ENCODE peak calls at places on chromosomes 12 and 14, in six cellular contexts. Q, C, I, H, G and T are unnamed samples.

GRCh38 chr12:69252033-69252432 is 12.7 kb downstream of the CPSF6 start:
- DNase-seq in Q (no peak), C (no peak), I (no peak), H (no peak), G (peak; percentile 29), T (no peak)

GRCh38 chr12:29148065-29148957 is 767 bp upstream of the FAR2 start:
- DNase-seq in Q (peak; percentile 19), C (no peak), I (peak; percentile 15), H (peak; percentile 31), G (peak; percentile 22), T (peak; percentile 68)

GRCh38 chr12:92987362-92987761 is 58.3 kb upstream of the EEA1 start:
- DNase-seq in Q (peak; percentile 57), C (no peak), I (no peak), H (no peak), G (peak; percentile 62), T (no peak)

GRCh38 chr14:77965919-77966435 is 166.1 kb downstream of the ADCK1 start:
- DNase-seq in Q (peak; percentile 21), C (peak; percentile 8), I (no peak), H (no peak), G (peak; percentile 42), T (no peak)

GRCh38 chr12:124279846-124280360 is 15.0 kb upstream of the RFLNA start:
- DNase-seq in Q (no peak), C (no peak), I (no peak), H (no peak), G (no peak), T (no peak)

GRCh38 chr12:105325117-105325516 is 5.4 kb upstream of the C12orf75 start:
- DNase-seq in Q (no peak), C (no peak), I (no peak), H (no peak), G (no peak), T (no peak)

GRCh38 chr14:96586056-96586455 is 83.9 kb downstream of the PAPOLA start:
- DNase-seq in Q (no peak), C (no peak), I (no peak), H (no peak), G (no peak), T (peak; percentile 47)

GRCh38 chr14:101962503-101962874 is 1.9 kb upstream of the DYNC1H1 start:
- DNase-seq in Q (peak; percentile 59), C (no peak), I (peak; percentile 47), H (peak; percentile 54), G (peak; percentile 86), T (no peak)

GRCh38 chr14:56885795-56886194 is 75.5 kb upstream of the OTX2 start:
- DNase-seq in Q (no peak), C (no peak), I (no peak), H (no peak), G (no peak), T (no peak)

GRCh38 chr14:30525833-30526232 is 33.1 kb upstream of the G2E3 start:
- DNase-seq in Q (no peak), C (no peak), I (no peak), H (no peak), G (peak; percentile 23), T (no peak)

GRCh38 chr12:130508318-130508717 is 170.6 kb downstream of the PIWIL1 start:
- DNase-seq in Q (no peak), C (no peak), I (no peak), H (no peak), G (no peak), T (no peak)

GRCh38 chr14:70905316-70905715 is 1.9 kb upstream of the PCNX1 start:
- DNase-seq in Q (no peak), C (no peak), I (no peak), H (no peak), G (no peak), T (peak; percentile 78)

GRCh38 chr12:86914716-86915115 is 658.5 kb upstream of the MGAT4C start:
- DNase-seq in Q (no peak), C (no peak), I (no peak), H (no peak), G (peak; percentile 44), T (no peak)

GRCh38 chr14:104678346-104678745 is 11.1 kb upstream of the INF2 start:
- DNase-seq in Q (peak; percentile 54), C (no peak), I (peak; percentile 59), H (no peak), G (peak; percentile 34), T (no peak)

DNA sequence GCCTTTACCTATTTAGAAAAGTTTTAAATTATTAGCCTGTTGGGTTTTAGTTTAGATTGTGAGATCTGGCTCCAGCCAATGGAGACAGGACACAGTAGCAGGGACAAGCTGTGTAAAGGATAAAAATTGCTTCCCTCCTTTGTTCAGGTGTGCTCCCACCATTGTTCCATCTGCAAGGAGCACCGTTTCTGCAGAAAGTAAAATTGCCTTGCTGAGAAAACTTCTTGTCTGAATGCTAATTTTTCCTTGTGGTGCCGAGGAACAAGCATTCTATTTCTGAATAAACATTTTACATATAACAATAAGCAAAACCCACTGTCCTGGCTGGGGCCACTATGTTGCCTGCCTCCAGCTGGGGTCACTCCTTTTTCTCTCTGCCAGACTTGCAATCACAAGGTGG is 72.7 kb upstream of the ZFP36L1 start:
- DNase-seq in Q (no peak), C (no peak), I (no peak), H (no peak), G (no peak), T (no peak)
- H3K4me3 ChIP-seq in Q (no peak overlapping the region), C (no peak overlapping the region), I (no peak overlapping the region), H (no peak overlapping the region), G (no peak overlapping the region), T (no peak overlapping the region)

GRCh38 chr14:64213079-64213478 is 81.1 kb downstream of the ESR2 start:
- DNase-seq in Q (no peak), C (no peak), I (no peak), H (peak; percentile 41), G (peak; percentile 45), T (no peak)
- H3K27ac ChIP-seq in Q (no peak overlapping the region), C (no peak overlapping the region), I (no peak overlapping the region), H (peak overlapping the region; percentile 80), G (no peak overlapping the region), T (peak overlapping the region; percentile 86)

GRCh38 chr12:15928870-15929571 is 17.9 kb downstream of the DERA start:
- DNase-seq in Q (no peak), C (peak; percentile 34), I (no peak), H (no peak), G (peak; percentile 17), T (no peak)
- H3K4me3 ChIP-seq in Q (no peak overlapping the region), C (no peak overlapping the region), I (no peak overlapping the region), H (no peak overlapping the region), G (no peak overlapping the region), T (no peak overlapping the region)

GRCh38 chr12:116204785-116205184 is 72.7 kb downstream of the MED13L start:
- DNase-seq in Q (no peak), C (no peak), I (no peak), H (no peak), G (no peak), T (no peak)
- H3K27ac ChIP-seq in Q (no peak overlapping the region), C (no peak overlapping the region), I (no peak overlapping the region), H (no peak overlapping the region), G (no peak overlapping the region), T (no peak overlapping the region)

GRCh38 chr12:96343347-96343954 is 56.8 kb downstream of the CDK17 start:
- DNase-seq in Q (no peak), C (peak; percentile 79), I (no peak), H (no peak), G (peak; percentile 75), T (no peak)
- H3K4me3 ChIP-seq in Q (no peak overlapping the region), C (no peak overlapping the region), I (no peak overlapping the region), H (no peak overlapping the region), G (no peak overlapping the region), T (no peak overlapping the region)

DNA sequence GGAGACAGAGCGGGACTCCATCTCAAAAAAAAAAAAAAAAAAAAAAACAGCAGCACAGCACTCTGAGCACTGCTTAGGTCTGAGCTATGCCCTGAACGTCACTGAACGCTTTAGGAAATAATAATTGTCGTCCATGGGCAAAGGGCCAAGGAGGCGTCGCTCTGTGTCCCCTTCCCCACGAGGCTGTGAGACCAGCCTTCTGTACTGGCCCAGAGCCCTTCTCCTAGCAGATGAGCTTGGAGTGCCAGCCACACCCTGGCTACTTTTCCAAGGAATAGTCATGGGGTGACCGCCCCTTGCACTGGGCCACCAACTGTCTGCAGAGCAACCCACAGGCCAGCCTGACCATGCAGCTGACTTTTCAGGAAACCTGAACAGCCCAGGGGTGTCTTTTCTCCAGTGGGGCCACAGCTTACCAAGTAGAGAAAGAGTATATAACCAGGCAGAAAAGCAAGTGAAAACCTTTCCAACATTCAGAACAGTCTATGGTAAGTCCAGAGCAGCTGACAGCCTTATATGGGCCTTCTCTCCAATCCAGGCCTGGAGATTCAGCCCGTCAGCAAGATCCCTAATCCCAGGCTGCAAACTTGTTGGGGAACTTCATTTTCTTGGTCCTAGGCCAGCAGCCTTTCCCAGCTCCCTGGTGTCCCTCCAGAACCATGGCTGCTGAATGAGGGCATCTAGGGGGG is 28.5 kb downstream of the CD9 start:
- DNase-seq in Q (no peak), C (no peak), I (no peak), H (no peak), G (no peak), T (no peak)
- H3K27ac ChIP-seq in Q (no peak overlapping the region), C (no peak overlapping the region), I (peak overlapping the region; percentile 96), H (peak overlapping the region; percentile 87), G (peak overlapping the region; percentile 83), T (peak overlapping the region; percentile 87)

GRCh38 chr12:51686727-51687126 is 95.7 kb downstream of the SCN8A start:
- DNase-seq in Q (no peak), C (no peak), I (no peak), H (no peak), G (peak; percentile 56), T (no peak)

GRCh38 chr12:51687142-51687935 is 96.3 kb downstream of the SCN8A start:
- DNase-seq in Q (no peak), C (no peak), I (no peak), H (no peak), G (peak; percentile 48), T (no peak)

GRCh38 chr12:51678086-51678724 is 87.2 kb downstream of the SCN8A start:
- DNase-seq in Q (peak; percentile 53), C (no peak), I (no peak), H (no peak), G (peak; percentile 52), T (no peak)

GRCh38 chr12:51683763-51684357 is 92.8 kb downstream of the SCN8A start:
- DNase-seq in Q (no peak), C (no peak), I (no peak), H (no peak), G (peak; percentile 75), T (no peak)
- H3K4me3 ChIP-seq in Q (no peak overlapping the region), C (no peak overlapping the region), I (no peak overlapping the region), H (no peak overlapping the region), G (no peak overlapping the region), T (no peak overlapping the region)

DNA sequence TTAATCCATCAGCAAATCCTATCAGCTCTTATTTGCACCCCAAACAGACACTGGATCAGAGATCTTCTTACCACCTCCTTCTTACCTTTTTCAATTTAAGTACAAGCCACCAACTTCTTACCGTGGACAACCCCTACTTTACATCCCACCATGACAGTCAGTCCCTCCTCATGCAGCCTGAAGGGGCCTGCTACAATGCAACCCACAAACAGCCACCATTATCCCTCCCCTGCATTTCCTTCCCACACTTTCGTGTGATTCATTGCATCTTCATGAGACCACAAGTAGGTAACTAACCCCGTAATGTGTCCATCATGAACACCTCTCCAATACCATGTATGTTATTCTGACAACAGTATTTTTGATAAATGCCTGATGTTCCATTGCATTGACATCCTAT is 108.6 kb downstream of the BCL11B start:
- DNase-seq in Q (no peak), C (no peak), I (no peak), H (no peak), G (no peak), T (no peak)
- H3K27ac ChIP-seq in Q (no peak overlapping the region), C (no peak overlapping the region), I (no peak overlapping the region), H (no peak overlapping the region), G (no peak overlapping the region), T (no peak overlapping the region)